ENCODE peak calls at places on chromosome 10, in eight cellular contexts. M is ovary, C is bronchial epithelial cell, H is IMR-90, Z is brain microvascular endothelial cell, F is transverse colon, P is cardiac muscle cell, N is heart right ventricle. Y is an unnamed sample. For H3K36me3, the result is how much of the 10 kb centered on the place peaks cover.

GRCh38 chr10:101837753-101838152 is 5.8 kb downstream of the KCNIP2 start:
- DNase-seq in F (no peak), P (no peak), N (no peak), H (no peak), Z (no peak), C (no peak), M (no peak), Y (no peak)

GRCh38 chr10:69716711-69717560 is 84.8 kb upstream of the COL13A1 start:
- DNase-seq in Z (peak), F (peak), P (peak), M (no peak), H (peak), N (no peak), C (peak), Y (peak)

GRCh38 chr10:120983721-120984120 is 132.6 kb downstream of the WDR11 start:
- DNase-seq in C (no peak), H (no peak), M (no peak), P (no peak), F (no peak), Z (no peak), N (no peak), Y (no peak)

GRCh38 chr10:88705951-88706350 is at the start of gene LIPK:
- DNase-seq in C (peak), N (no peak), H (no peak), F (no peak), M (no peak), Z (no peak), P (no peak), Y (no peak)

GRCh38 chr10:114395361-114396022 is 8.8 kb downstream of the AFAP1L2 start:
- DNase-seq in P (no peak), M (no peak), C (no peak), F (no peak), H (no peak), N (no peak), Z (no peak), Y (no peak)

GRCh38 chr10:34121125-34121973 is 693.7 kb downstream of the PARD3 start:
- DNase-seq in C (no peak), M (no peak), F (no peak), P (peak), H (no peak), Z (no peak), N (no peak), Y (no peak)

GRCh38 chr10:112585052-112585451 is 138.0 kb downstream of the VTI1A start:
- DNase-seq in P (peak), M (no peak), C (peak), Z (peak), H (peak), F (no peak), N (no peak), Y (peak)

GRCh38 chr10:59820471-59820870 is 67.2 kb upstream of the MRLN start:
- DNase-seq in Z (no peak), N (no peak), H (no peak), P (no peak), M (no peak), F (no peak), C (no peak), Y (no peak)

GRCh38 chr10:22874189-22874854 is 53.5 kb upstream of the ARMC3 start:
- DNase-seq in C (peak), H (no peak), Z (no peak), N (no peak), M (no peak), P (no peak), F (no peak), Y (no peak)

GRCh38 chr10:43124574-43125273 is 13.5 kb upstream of the CSGALNACT2 start:
- DNase-seq in P (peak), N (no peak), F (peak), H (no peak), C (no peak), M (no peak), Z (no peak), Y (no peak)

GRCh38 chr10:49527061-49527460 is 11.9 kb downstream of the ERCC6 start:
- DNase-seq in H (no peak), Z (no peak), N (no peak), M (no peak), C (no peak), P (no peak), F (no peak), Y (no peak)

GRCh38 chr10:133163889-133164815 is 4.1 kb downstream of the KNDC1 start:
- DNase-seq in H (no peak), C (no peak), P (no peak), F (peak), M (no peak), N (no peak), Z (no peak), Y (no peak)

GRCh38 chr10:43284341-43284910 is 17.6 kb upstream of the RASGEF1A start:
- DNase-seq in P (no peak), Z (no peak), H (no peak), N (no peak), M (no peak), F (no peak), C (peak), Y (no peak)

GRCh38 chr10:78634389-78634815 is 434.4 kb upstream of the ZMIZ1 start:
- DNase-seq in F (no peak), C (peak), P (peak), M (peak), H (peak), Z (no peak), N (no peak), Y (no peak)

GRCh38 chr10:45555789-45556188 is 116.8 kb downstream of the ZFAND4 start:
- DNase-seq in F (no peak), P (peak), N (no peak), H (peak), M (no peak), Z (no peak), C (peak), Y (no peak)

GRCh38 chr10:132418520-132419416 is 21.8 kb downstream of the PWWP2B start:
- DNase-seq in H (no peak), C (peak), P (peak), N (peak), Z (no peak), M (no peak), F (peak), Y (no peak)

GRCh38 chr10:99555371-99556224 is 22.9 kb downstream of the NKX2-3 start:
- DNase-seq in M (no peak), Z (no peak), F (no peak), P (no peak), N (no peak), H (no peak), C (peak), Y (no peak)

GRCh38 chr10:77925410-77925794 is 1.2 kb downstream of the DLG5 start:
- DNase-seq in N (no peak), F (no peak), C (peak), Z (no peak), M (peak), P (peak), H (peak), Y (peak)

GRCh38 chr10:67015225-67015624 is 89.4 kb downstream of the LRRTM3 start:
- DNase-seq in H (no peak), Z (no peak), M (no peak), C (peak), P (no peak), F (no peak), N (no peak), Y (no peak)

GRCh38 chr10:70682920-70683600 is 10.8 kb downstream of the ADAMTS14 start:
- DNase-seq in N (no peak), M (no peak), P (no peak), Z (no peak), H (no peak), C (peak), F (no peak), Y (no peak)

GRCh38 chr10:71302874-71303568 is 16.0 kb upstream of the SLC29A3 start:
- DNase-seq in H (peak), M (no peak), C (peak), F (no peak), P (peak), N (no peak), Z (peak), Y (peak)

GRCh38 chr10:89224697-89225443 is 17.8 kb upstream of the CH25H start:
- DNase-seq in F (no peak), Z (no peak), P (peak), H (no peak), M (no peak), N (peak), C (no peak), Y (no peak)

GRCh38 chr10:103045961-103046360 is 127.9 kb downstream of the CNNM2 start:
- DNase-seq in N (no peak), P (no peak), M (no peak), Z (no peak), C (no peak), F (no peak), H (no peak), Y (no peak)

GRCh38 chr10:84263716-84264115 is 18.9 kb downstream of the RGR start:
- DNase-seq in F (no peak), C (no peak), H (no peak), P (no peak), M (no peak), Z (no peak), N (no peak), Y (no peak)

GRCh38 chr10:69899727-69900595 is 98.3 kb downstream of the COL13A1 start:
- DNase-seq in P (no peak), M (no peak), F (no peak), Z (no peak), H (no peak), N (no peak), C (no peak), Y (no peak)

GRCh38 chr10:89515031-89515841 is 20.2 kb downstream of the SLC16A12 start:
- DNase-seq in H (peak), M (no peak), F (no peak), C (peak), N (no peak), P (peak), Z (peak), Y (peak)

GRCh38 chr10:124180044-124180745 is 86.8 kb upstream of the CHST15 start:
- DNase-seq in H (no peak), M (no peak), Z (no peak), N (no peak), F (no peak), C (no peak), P (no peak), Y (no peak)

GRCh38 chr10:44042926-44043602 is 341.8 kb downstream of the CXCL12 start:
- DNase-seq in P (no peak), Z (no peak), H (no peak), N (no peak), M (no peak), F (no peak), C (no peak), Y (no peak)

GRCh38 chr10:8183241-8183704 is 128.8 kb downstream of the GATA3 start:
- DNase-seq in M (no peak), C (peak), Z (no peak), H (no peak), F (no peak), P (peak), N (no peak), Y (no peak)

DNA sequence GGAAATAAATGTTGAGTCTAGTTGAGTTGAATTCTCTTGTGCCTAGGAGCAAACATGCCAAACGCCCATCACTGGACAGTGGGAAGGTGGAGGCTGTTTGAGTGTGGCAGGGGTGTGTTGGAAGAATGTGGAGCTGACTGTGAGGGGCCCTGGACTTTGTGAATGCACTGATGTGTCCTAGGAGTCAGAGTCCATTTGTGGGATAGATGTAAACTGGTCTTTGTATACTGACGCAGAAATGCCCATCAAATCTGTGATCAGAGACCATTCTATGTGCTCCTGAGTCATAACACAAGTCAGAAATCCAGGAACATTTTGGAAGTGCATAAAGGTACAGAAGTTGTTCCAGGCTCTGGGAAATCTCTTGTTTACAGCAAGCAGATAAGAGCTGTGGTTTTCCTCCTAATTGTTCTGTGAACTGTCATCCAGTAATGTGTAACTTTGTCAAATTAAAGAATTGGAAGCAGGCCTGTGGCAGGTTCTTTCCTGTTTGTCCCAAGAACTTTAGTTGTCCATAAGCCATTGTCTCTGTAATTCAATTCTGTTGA is 7.5 kb downstream of the PRXL2A start:
- DNase-seq in C (no peak), H (no peak), M (no peak), N (no peak), F (no peak), P (peak), Z (no peak), Y (no peak)
- H3K36me3 ChIP-seq in C (under half), H (under half), M (under half), N (under half), F (under half), P (under half), Z (under half), Y (under half)

GRCh38 chr10:29579455-29579970 is 55.3 kb downstream of the SVIL start:
- DNase-seq in Z (no peak), H (no peak), M (no peak), F (no peak), C (no peak), P (no peak), N (no peak), Y (no peak)
- H3K36me3 ChIP-seq in Z (under half), H (under half), M (under half), F (under half), C (under half), P (under half), N (under half), Y (under half)

GRCh38 chr10:95356190-95356955 is 65.6 kb upstream of the PDLIM1 start:
- DNase-seq in F (no peak), M (no peak), P (no peak), Z (no peak), N (no peak), H (no peak), C (no peak), Y (no peak)

GRCh38 chr10:95359466-95359865 is 68.7 kb upstream of the PDLIM1 start:
- DNase-seq in P (no peak), Z (no peak), C (no peak), N (no peak), M (no peak), F (no peak), H (no peak), Y (no peak)

GRCh38 chr10:95364342-95364741 is 73.5 kb upstream of the PDLIM1 start:
- DNase-seq in N (no peak), Z (no peak), F (no peak), H (no peak), M (no peak), C (no peak), P (no peak), Y (no peak)

GRCh38 chr10:95363303-95363912 is 72.6 kb upstream of the PDLIM1 start:
- DNase-seq in M (no peak), P (peak), H (peak), N (no peak), C (peak), F (peak), Z (peak), Y (peak)

GRCh38 chr10:95360122-95360715 is 69.4 kb upstream of the PDLIM1 start:
- DNase-seq in M (no peak), C (peak), Z (peak), H (peak), P (peak), N (no peak), F (no peak), Y (peak)
- H3K36me3 ChIP-seq in M (under half), C (under half), Z (under half), H (under half), P (under half), N (half or more), F (under half), Y (under half)

DNA sequence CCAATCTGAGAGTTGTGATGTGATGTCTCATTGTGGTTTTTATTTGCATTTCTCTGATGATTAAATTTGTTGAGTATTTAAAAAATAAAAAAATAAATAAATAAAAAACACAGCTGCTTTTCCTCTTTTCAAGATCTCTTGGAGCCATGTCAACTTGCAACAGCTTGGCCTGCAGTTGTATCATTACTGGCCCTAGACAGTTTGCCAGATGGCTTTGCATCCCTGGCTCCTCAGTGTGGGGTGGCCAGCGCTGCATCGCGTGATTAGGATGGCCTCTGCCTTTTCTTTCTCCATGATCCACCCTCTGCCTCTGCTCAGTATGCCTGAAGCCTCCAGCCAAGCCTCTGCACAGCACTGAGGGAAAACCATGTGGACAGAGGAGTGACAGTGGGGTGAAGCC is 96.8 kb downstream of the PPP1R3C start:
- DNase-seq in Z (no peak), F (no peak), M (peak), P (peak), H (peak), C (no peak), N (peak), Y (no peak)
- H3K36me3 ChIP-seq in Z (under half), F (under half), M (under half), P (under half), H (under half), C (under half), N (under half), Y (under half)

GRCh38 chr10:27642023-27642589 is 103.5 kb downstream of the MKX start:
- DNase-seq in Z (no peak), F (no peak), C (no peak), H (no peak), N (no peak), P (no peak), M (no peak), Y (no peak)
- H3K36me3 ChIP-seq in Z (under half), F (under half), C (under half), H (under half), N (under half), P (under half), M (under half), Y (under half)

GRCh38 chr10:818010-818409 is 113.5 kb downstream of the LARP4B start:
- DNase-seq in Z (peak), F (no peak), H (no peak), N (no peak), C (no peak), P (no peak), M (no peak), Y (no peak)
- H3K36me3 ChIP-seq in Z (half or more), F (under half), H (half or more), N (half or more), C (under half), P (half or more), M (under half), Y (half or more)

Y was measured in SJSA1.